ENCODE peak calls at places on chromosome 13, in seven cellular contexts. Z, C, G, P, M, T and E are unnamed samples.

GRCh38 chr13:57634829-57635165 is 3.3 kb downstream of the PCDH17 start:
- DNase-seq in P (no peak), M (peak), Z (peak), T (no peak), G (no peak), C (peak), E (no peak)

GRCh38 chr13:79482271-79482970 is 1.5 kb downstream of the NDFIP2 start:
- DNase-seq in T (no peak), C (no peak), M (no peak), Z (no peak), G (peak), P (peak), E (no peak)

GRCh38 chr13:78587395-78587794 is 16.0 kb downstream of the POU4F1 start:
- DNase-seq in T (no peak), Z (no peak), M (no peak), G (no peak), P (no peak), C (no peak), E (no peak)

GRCh38 chr13:27679396-27679795 is 57.7 kb downstream of the POLR1D start:
- DNase-seq in T (no peak), Z (no peak), M (no peak), P (peak), G (no peak), C (no peak), E (no peak)

GRCh38 chr13:98228661-98229349 is 51.7 kb upstream of the RNF113B start:
- DNase-seq in M (no peak), P (peak), C (no peak), T (no peak), Z (no peak), G (peak), E (no peak)

GRCh38 chr13:40204246-40204645 is 462.2 kb downstream of the FOXO1 start:
- DNase-seq in M (no peak), P (no peak), G (no peak), T (no peak), Z (no peak), C (no peak), E (no peak)

GRCh38 chr13:73220966-73221720 is 162.3 kb downstream of the KLF5 start:
- DNase-seq in P (no peak), G (no peak), Z (peak), C (no peak), M (no peak), T (no peak), E (no peak)

GRCh38 chr13:60282708-60283107 is 114.3 kb upstream of the TDRD3 start:
- DNase-seq in G (no peak), T (no peak), C (no peak), P (no peak), M (no peak), Z (no peak), E (no peak)

GRCh38 chr13:20607015-20607414 is 40.1 kb downstream of the IFT88 start:
- DNase-seq in G (no peak), C (no peak), P (no peak), Z (no peak), M (no peak), T (no peak), E (no peak)

GRCh38 chr13:110273254-110273653 is 33.7 kb downstream of the COL4A1 start:
- DNase-seq in Z (no peak), G (no peak), C (no peak), T (no peak), P (no peak), M (no peak), E (no peak)

GRCh38 chr13:110110783-110111182 is 196.2 kb downstream of the COL4A1 start:
- DNase-seq in T (no peak), Z (no peak), G (no peak), C (no peak), M (no peak), P (no peak), E (no peak)

GRCh38 chr13:24215732-24216131 is 55.2 kb downstream of the SPATA13 start:
- DNase-seq in M (peak), P (peak), T (no peak), G (peak), Z (no peak), C (no peak), E (no peak)

GRCh38 chr13:31433756-31434155 is 234.0 kb downstream of the B3GLCT start:
- DNase-seq in T (no peak), C (no peak), G (peak), P (no peak), Z (no peak), M (no peak), E (no peak)

GRCh38 chr13:110359840-110360301 is 52.8 kb downstream of the COL4A2 start:
- DNase-seq in G (no peak), T (no peak), P (no peak), M (no peak), Z (no peak), C (no peak), E (no peak)

GRCh38 chr13:30079501-30079900 is 227.8 kb downstream of the KATNAL1 start:
- DNase-seq in C (no peak), P (no peak), M (no peak), G (no peak), T (no peak), Z (no peak), E (no peak)

DNA sequence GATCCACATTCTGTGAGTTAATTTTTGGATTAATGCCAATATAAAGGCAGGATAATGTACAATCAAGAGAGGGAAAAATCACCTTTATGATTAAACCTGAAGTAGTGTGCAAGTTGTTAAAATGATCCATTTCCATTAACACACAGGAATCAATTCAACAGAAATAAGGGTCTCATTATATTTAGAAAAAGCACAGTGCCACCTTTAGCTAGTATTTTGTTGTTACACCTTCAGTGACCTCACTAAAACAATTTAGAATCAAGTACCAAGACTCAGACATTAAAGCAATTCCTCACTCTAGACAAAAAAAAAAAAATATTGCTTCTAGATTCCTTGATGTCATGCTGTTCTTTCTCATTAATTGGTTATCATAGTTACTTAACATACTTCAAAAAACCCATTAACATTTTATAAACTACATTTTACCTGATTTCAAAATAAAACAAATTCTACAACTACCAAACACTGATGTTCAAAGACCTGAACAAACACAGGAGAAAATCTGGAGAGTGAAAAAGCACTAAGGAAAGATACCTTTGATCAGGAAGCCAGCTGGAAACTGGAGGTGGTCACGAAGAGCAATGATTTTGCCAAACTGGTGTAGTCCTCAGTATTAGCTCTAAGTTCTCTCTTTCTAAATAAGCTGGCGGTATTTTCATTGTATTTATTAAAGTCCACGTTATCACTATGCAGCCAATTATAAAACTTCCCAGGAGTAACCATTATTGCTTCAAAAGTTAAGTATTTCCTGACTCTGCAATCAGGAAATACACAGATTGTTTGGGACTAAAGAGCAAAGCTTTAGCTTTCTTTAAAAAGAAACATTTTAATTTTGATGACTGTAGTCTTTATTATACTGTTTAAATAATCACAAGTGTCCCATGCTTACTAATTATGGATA is 115.3 kb downstream of the TBC1D4 start:
- DNase-seq in C (no peak), T (no peak), M (no peak), G (no peak), Z (no peak), P (no peak), E (no peak)
- TF ChIP-seq CTCF in C (no peak), T (no peak), M (no peak), G (no peak), Z (no peak), P (no peak), E (no peak)

GRCh38 chr13:107138468-107138867 is 570.5 kb upstream of the ARGLU1 start:
- DNase-seq in P (no peak), G (no peak), C (no peak), M (no peak), Z (no peak), T (no peak), E (no peak)
- TF ChIP-seq CTCF in P (no peak), G (no peak), C (no peak), M (no peak), Z (no peak), T (no peak), E (no peak)

GRCh38 chr13:108961542-108962125 is 332.2 kb downstream of the MYO16 start:
- DNase-seq in C (no peak), P (peak), T (no peak), M (no peak), Z (no peak), G (peak), E (no peak)

GRCh38 chr13:108964601-108965000 is 335.2 kb downstream of the MYO16 start:
- DNase-seq in P (no peak), M (no peak), Z (no peak), C (no peak), T (no peak), G (no peak), E (no peak)

GRCh38 chr13:108963276-108963810 is 333.9 kb downstream of the MYO16 start:
- DNase-seq in G (no peak), M (no peak), Z (no peak), C (no peak), P (no peak), T (no peak), E (no peak)

GRCh38 chr13:108963846-108964600 is 334.6 kb downstream of the MYO16 start:
- DNase-seq in T (no peak), M (no peak), C (no peak), Z (no peak), G (peak), P (peak), E (no peak)

GRCh38 chr13:108962652-108963051 is 333.2 kb downstream of the MYO16 start:
- DNase-seq in G (peak), Z (no peak), C (no peak), P (no peak), M (no peak), T (no peak), E (no peak)
- TF ChIP-seq CTCF in G (no peak), Z (no peak), C (no peak), P (no peak), M (no peak), T (no peak), E (no peak)

GRCh38 chr13:95552539-95553270 is at the start of gene CLDN10:
- DNase-seq in G (no peak), T (no peak), C (no peak), P (no peak), Z (peak), M (no peak), E (no peak)
- TF ChIP-seq CTCF in G (peak), T (no peak), C (no peak), P (no peak), Z (peak), M (no peak), E (no peak)

DNA sequence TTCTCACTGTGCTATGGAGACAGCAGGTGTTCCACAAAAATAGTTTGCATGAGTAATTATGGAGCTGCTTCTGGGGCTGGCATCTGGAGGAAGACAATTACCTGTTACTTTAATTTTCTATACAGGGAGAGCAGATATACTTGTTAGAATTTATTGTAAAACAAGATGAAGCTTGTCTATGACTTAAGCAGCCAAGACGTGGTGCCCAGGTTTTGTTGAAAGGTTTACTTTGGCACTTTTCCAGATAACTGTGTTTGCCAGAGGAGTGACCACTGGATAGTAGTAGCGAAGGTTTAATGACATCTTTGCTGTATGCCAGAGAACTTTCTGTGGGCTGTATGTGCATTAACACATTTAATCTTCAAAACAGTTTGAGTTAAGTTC is 134.4 kb upstream of the KL start:
- DNase-seq in C (no peak), Z (no peak), G (no peak), T (no peak), P (peak), M (no peak), E (no peak)
- TF ChIP-seq CTCF in C (no peak), Z (no peak), G (no peak), T (no peak), P (no peak), M (no peak), E (no peak)

DNA sequence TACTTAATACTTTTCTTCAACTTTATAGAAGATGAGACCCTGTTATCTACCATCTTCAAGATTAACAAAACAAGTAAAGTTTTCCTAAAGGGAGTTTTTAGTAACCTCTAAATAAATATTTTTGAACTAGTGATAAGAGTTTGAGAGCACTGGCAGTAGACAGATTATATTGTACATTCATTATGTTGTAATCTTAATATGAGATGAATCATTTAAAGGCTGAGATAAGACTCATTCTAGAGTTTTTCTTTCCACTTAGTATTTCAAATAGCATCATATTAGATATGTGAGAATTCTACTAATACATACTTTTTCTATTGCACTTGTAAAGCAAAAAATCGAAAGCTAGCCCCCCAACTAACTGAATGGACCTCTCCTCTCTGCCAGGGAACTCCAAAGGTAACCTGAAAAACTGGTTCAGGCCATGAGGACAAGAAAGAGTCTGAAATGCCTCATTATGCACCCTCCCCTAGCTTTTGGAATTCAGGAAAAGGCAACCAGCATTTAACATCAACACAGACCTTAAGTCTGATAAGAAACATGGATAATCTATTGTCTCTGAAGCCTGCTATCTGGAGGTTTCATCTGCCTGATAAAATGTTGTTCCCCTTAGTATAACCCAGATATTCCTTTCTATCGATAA is 875.4 kb upstream of the SLC10A2 start:
- DNase-seq in C (no peak), T (no peak), M (no peak), Z (no peak), P (no peak), G (peak), E (no peak)
- TF ChIP-seq CTCF in C (no peak), T (no peak), M (no peak), Z (no peak), P (no peak), G (no peak), E (no peak)

DNA sequence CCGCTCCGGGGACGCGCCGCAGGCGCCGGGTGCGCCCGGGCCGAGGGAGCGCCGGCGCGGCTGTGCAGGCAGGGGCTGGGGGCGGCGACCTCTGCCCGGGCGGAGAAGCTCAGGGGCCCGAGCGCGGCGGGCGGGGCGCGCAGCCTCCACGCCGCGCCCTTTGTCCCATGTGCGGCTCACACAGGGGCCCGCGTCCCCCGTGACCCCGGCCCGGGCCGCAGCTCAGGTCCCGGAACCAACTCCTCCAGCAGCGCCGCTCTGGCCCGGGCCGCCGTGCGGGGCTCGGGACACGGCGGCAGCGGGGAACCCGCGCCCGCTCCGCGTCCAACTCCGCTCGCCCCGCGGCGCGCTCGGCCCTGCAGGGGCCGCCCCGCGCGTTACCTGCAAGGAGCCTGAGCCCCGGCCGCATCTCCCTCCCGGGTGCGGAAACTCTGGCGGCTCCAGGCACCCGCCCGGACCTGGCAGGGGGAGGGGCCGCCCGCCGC is at the start of gene TMTC4:
- DNase-seq in M (no peak), P (no peak), T (peak), C (no peak), Z (peak), G (no peak), E (no peak)
- TF ChIP-seq CTCF in M (no peak), P (no peak), T (no peak), C (no peak), Z (no peak), G (no peak), E (no peak)